ENCODE peak calls at places on chromosomes 5 and 9, in four cellular contexts. One of them, this sample, is unnamed. For H3K27me3, the result is how much of the 10 kb centered on the place peaks cover.

GRCh38 chr5:4348919-4349318 is 753.3 kb downstream of the IRX1 start:
- DNase-seq in CD8-positive, alpha-beta memory T cell: no peak
- DNase-seq in CD8-positive, alpha-beta T cell: no peak
- DNase-seq in brain microvascular endothelial cell: no peak
- DNase-seq in this sample: no peak

GRCh38 chr5:61674403-61674802 is 342.3 kb downstream of the ZSWIM6 start:
- DNase-seq in CD8-positive, alpha-beta memory T cell: no peak
- DNase-seq in CD8-positive, alpha-beta T cell: no peak
- DNase-seq in brain microvascular endothelial cell: no peak
- DNase-seq in this sample: no peak

GRCh38 chr9:136529516-136530471 is 16.1 kb downstream of the NOTCH1 start:
- DNase-seq in CD8-positive, alpha-beta memory T cell: no peak
- DNase-seq in CD8-positive, alpha-beta T cell: no peak
- DNase-seq in brain microvascular endothelial cell: no peak
- DNase-seq in this sample: no peak

GRCh38 chr5:134568761-134569725 is 43.6 kb downstream of the JADE2 start:
- DNase-seq in CD8-positive, alpha-beta memory T cell: no peak
- DNase-seq in CD8-positive, alpha-beta T cell: no peak
- DNase-seq in brain microvascular endothelial cell: no peak
- DNase-seq in this sample: peak

GRCh38 chr5:77924081-77924480 is 147.9 kb upstream of the TBCA start:
- DNase-seq in CD8-positive, alpha-beta memory T cell: no peak
- DNase-seq in CD8-positive, alpha-beta T cell: no peak
- DNase-seq in brain microvascular endothelial cell: no peak
- DNase-seq in this sample: no peak

GRCh38 chr5:126461838-126462237 is 38.6 kb downstream of the GRAMD2B start:
- DNase-seq in CD8-positive, alpha-beta memory T cell: no peak
- DNase-seq in CD8-positive, alpha-beta T cell: no peak
- DNase-seq in brain microvascular endothelial cell: no peak
- DNase-seq in this sample: no peak

GRCh38 chr5:110851357-110851756 is 112.5 kb downstream of the SLC25A46 start:
- DNase-seq in CD8-positive, alpha-beta memory T cell: no peak
- DNase-seq in CD8-positive, alpha-beta T cell: no peak
- DNase-seq in brain microvascular endothelial cell: peak
- DNase-seq in this sample: no peak

GRCh38 chr5:73831066-73831465 is 205.1 kb downstream of the ARHGEF28 start:
- DNase-seq in CD8-positive, alpha-beta memory T cell: no peak
- DNase-seq in CD8-positive, alpha-beta T cell: no peak
- DNase-seq in brain microvascular endothelial cell: no peak
- DNase-seq in this sample: no peak

GRCh38 chr5:179204572-179204971 is 140.7 kb downstream of the ADAMTS2 start:
- DNase-seq in CD8-positive, alpha-beta memory T cell: peak
- DNase-seq in CD8-positive, alpha-beta T cell: no peak
- DNase-seq in brain microvascular endothelial cell: no peak
- DNase-seq in this sample: no peak

GRCh38 chr5:73435640-73436534 is 12.7 kb downstream of the FOXD1 start:
- DNase-seq in CD8-positive, alpha-beta memory T cell: no peak
- DNase-seq in CD8-positive, alpha-beta T cell: no peak
- DNase-seq in brain microvascular endothelial cell: no peak
- DNase-seq in this sample: no peak

GRCh38 chr5:173643964-173644363 is 27.5 kb upstream of the BOD1 start:
- DNase-seq in CD8-positive, alpha-beta memory T cell: no peak
- DNase-seq in CD8-positive, alpha-beta T cell: no peak
- DNase-seq in brain microvascular endothelial cell: no peak
- DNase-seq in this sample: no peak

GRCh38 chr5:167339205-167339604 is 952.2 kb upstream of the WWC1 start:
- DNase-seq in CD8-positive, alpha-beta memory T cell: no peak
- DNase-seq in CD8-positive, alpha-beta T cell: no peak
- DNase-seq in brain microvascular endothelial cell: no peak
- DNase-seq in this sample: no peak

GRCh38 chr5:115109388-115109787 is 60.3 kb downstream of the TRIM36 start:
- DNase-seq in CD8-positive, alpha-beta memory T cell: no peak
- DNase-seq in CD8-positive, alpha-beta T cell: no peak
- DNase-seq in brain microvascular endothelial cell: no peak
- DNase-seq in this sample: no peak

GRCh38 chr9:16626577-16627130 is 243.8 kb downstream of the BNC2 start:
- DNase-seq in CD8-positive, alpha-beta memory T cell: no peak
- DNase-seq in CD8-positive, alpha-beta T cell: no peak
- DNase-seq in brain microvascular endothelial cell: peak
- DNase-seq in this sample: no peak

GRCh38 chr5:58629190-58630159 is 46.6 kb downstream of the RAB3C start:
- DNase-seq in CD8-positive, alpha-beta memory T cell: no peak
- DNase-seq in CD8-positive, alpha-beta T cell: no peak
- DNase-seq in brain microvascular endothelial cell: no peak
- DNase-seq in this sample: no peak

GRCh38 chr5:145587308-145588071 is 247.7 kb downstream of the PRELID2 start:
- DNase-seq in CD8-positive, alpha-beta memory T cell: no peak
- DNase-seq in CD8-positive, alpha-beta T cell: no peak
- DNase-seq in brain microvascular endothelial cell: peak
- DNase-seq in this sample: no peak

GRCh38 chr5:74971947-74972460 is 80.4 kb downstream of the GCNT4 start:
- DNase-seq in CD8-positive, alpha-beta memory T cell: no peak
- DNase-seq in CD8-positive, alpha-beta T cell: no peak
- DNase-seq in brain microvascular endothelial cell: no peak
- DNase-seq in this sample: no peak

GRCh38 chr9:28696960-28697359 is 1123.7 kb upstream of the C9orf72 start:
- DNase-seq in CD8-positive, alpha-beta memory T cell: no peak
- DNase-seq in CD8-positive, alpha-beta T cell: no peak
- DNase-seq in brain microvascular endothelial cell: no peak
- DNase-seq in this sample: no peak

DNA sequence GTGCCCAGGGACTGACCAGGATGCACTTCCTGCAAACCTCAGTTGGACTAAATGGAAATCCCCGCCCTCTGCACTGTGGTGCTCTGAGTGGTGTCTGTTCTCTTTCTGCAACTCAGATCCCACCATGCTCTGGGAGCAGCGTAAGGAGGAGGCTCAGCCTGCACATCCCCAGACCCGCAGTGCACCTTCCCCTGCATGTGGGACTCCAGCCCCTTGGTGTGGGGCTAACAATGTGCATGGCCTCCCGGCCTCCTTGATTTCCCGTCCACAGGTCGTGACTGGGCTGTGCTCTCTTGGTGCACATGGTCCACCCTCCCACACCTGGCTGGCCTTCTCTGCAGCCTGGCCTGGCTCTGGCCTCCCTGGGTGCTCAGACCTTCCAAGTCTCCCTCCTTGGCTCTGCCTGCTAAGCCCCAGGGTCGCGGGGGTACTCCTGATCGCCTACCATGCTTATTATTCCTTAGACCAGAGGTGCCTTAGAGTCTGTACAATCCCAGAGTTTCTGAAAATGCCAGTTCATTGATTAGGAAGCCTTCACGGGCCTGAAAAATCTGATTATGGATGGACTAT is 397.5 kb downstream of the IRX2 start:
- DNase-seq in CD8-positive, alpha-beta memory T cell: no peak
- DNase-seq in CD8-positive, alpha-beta T cell: no peak
- DNase-seq in brain microvascular endothelial cell: no peak
- DNase-seq in this sample: no peak
- H3K27me3 ChIP-seq in CD8-positive, alpha-beta memory T cell: under half
- H3K27me3 ChIP-seq in CD8-positive, alpha-beta T cell: under half
- H3K27me3 ChIP-seq in brain microvascular endothelial cell: under half
- H3K27me3 ChIP-seq in this sample: under half

GRCh38 chr9:86926130-86926529 is 21.2 kb downstream of the GAS1 start:
- DNase-seq in CD8-positive, alpha-beta memory T cell: no peak
- DNase-seq in CD8-positive, alpha-beta T cell: no peak
- DNase-seq in brain microvascular endothelial cell: no peak
- DNase-seq in this sample: no peak
- H3K4me3 ChIP-seq in CD8-positive, alpha-beta memory T cell: no peak
- H3K4me3 ChIP-seq in CD8-positive, alpha-beta T cell: no peak
- H3K4me3 ChIP-seq in brain microvascular endothelial cell: no peak
- H3K4me3 ChIP-seq in this sample: no peak

GRCh38 chr5:169097374-169097831 is 203.5 kb downstream of the SLIT3 start:
- DNase-seq in CD8-positive, alpha-beta memory T cell: no peak
- DNase-seq in CD8-positive, alpha-beta T cell: no peak
- DNase-seq in brain microvascular endothelial cell: no peak
- DNase-seq in this sample: no peak
- H3K27ac ChIP-seq in CD8-positive, alpha-beta memory T cell: no peak
- H3K27ac ChIP-seq in CD8-positive, alpha-beta T cell: no peak
- H3K27ac ChIP-seq in brain microvascular endothelial cell: no peak
- H3K27ac ChIP-seq in this sample: peak

DNA sequence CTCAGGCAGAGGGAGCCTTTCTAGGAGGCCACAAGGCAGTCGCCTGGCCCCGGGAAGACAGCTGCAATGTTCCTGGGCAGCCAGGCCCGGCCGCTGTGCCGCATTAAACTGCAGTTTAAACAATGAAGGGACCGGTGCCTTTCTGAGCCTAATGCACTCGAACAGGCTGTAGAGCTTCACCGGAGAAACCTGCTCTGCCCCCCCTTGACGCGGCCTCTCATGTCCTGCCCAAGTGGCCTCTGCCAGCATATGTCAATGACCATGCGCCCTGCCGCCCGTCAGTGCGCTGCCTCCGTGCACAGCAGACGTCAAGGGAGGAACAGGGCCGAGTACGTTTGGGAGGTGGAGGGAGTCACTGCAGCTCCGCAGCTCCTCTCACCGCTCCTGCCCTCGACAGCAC is 38.4 kb upstream of the BARHL1 start:
- DNase-seq in CD8-positive, alpha-beta memory T cell: no peak
- DNase-seq in CD8-positive, alpha-beta T cell: no peak
- DNase-seq in brain microvascular endothelial cell: no peak
- DNase-seq in this sample: no peak
- H3K27me3 ChIP-seq in CD8-positive, alpha-beta memory T cell: under half
- H3K27me3 ChIP-seq in CD8-positive, alpha-beta T cell: under half
- H3K27me3 ChIP-seq in brain microvascular endothelial cell: under half
- H3K27me3 ChIP-seq in this sample: under half

GRCh38 chr9:97906236-97906831 is 16.0 kb downstream of the TRMO start:
- DNase-seq in CD8-positive, alpha-beta memory T cell: peak
- DNase-seq in CD8-positive, alpha-beta T cell: peak
- DNase-seq in brain microvascular endothelial cell: no peak
- DNase-seq in this sample: peak

GRCh38 chr9:97907051-97907450 is 15.2 kb downstream of the TRMO start:
- DNase-seq in CD8-positive, alpha-beta memory T cell: peak
- DNase-seq in CD8-positive, alpha-beta T cell: no peak
- DNase-seq in brain microvascular endothelial cell: no peak
- DNase-seq in this sample: no peak

GRCh38 chr9:97904725-97905124 is 17.6 kb downstream of the TRMO start:
- DNase-seq in CD8-positive, alpha-beta memory T cell: peak
- DNase-seq in CD8-positive, alpha-beta T cell: peak
- DNase-seq in brain microvascular endothelial cell: no peak
- DNase-seq in this sample: no peak

GRCh38 chr9:97903168-97903567 is 19.1 kb downstream of the TRMO start:
- DNase-seq in CD8-positive, alpha-beta memory T cell: no peak
- DNase-seq in CD8-positive, alpha-beta T cell: no peak
- DNase-seq in brain microvascular endothelial cell: no peak
- DNase-seq in this sample: no peak

GRCh38 chr9:97905228-97905627 is 17.1 kb downstream of the TRMO start:
- DNase-seq in CD8-positive, alpha-beta memory T cell: peak
- DNase-seq in CD8-positive, alpha-beta T cell: peak
- DNase-seq in brain microvascular endothelial cell: no peak
- DNase-seq in this sample: no peak
- H3K4me3 ChIP-seq in CD8-positive, alpha-beta memory T cell: peak
- H3K4me3 ChIP-seq in CD8-positive, alpha-beta T cell: peak
- H3K4me3 ChIP-seq in brain microvascular endothelial cell: no peak
- H3K4me3 ChIP-seq in this sample: no peak

GRCh38 chr5:142627371-142628217 is 58.3 kb downstream of the FGF1 start:
- DNase-seq in CD8-positive, alpha-beta memory T cell: no peak
- DNase-seq in CD8-positive, alpha-beta T cell: no peak
- DNase-seq in brain microvascular endothelial cell: no peak
- DNase-seq in this sample: no peak

GRCh38 chr5:142621227-142621626 is 64.7 kb downstream of the FGF1 start:
- DNase-seq in CD8-positive, alpha-beta memory T cell: no peak
- DNase-seq in CD8-positive, alpha-beta T cell: no peak
- DNase-seq in brain microvascular endothelial cell: peak
- DNase-seq in this sample: no peak

GRCh38 chr5:142630927-142631539 is 54.9 kb downstream of the FGF1 start:
- DNase-seq in CD8-positive, alpha-beta memory T cell: no peak
- DNase-seq in CD8-positive, alpha-beta T cell: no peak
- DNase-seq in brain microvascular endothelial cell: no peak
- DNase-seq in this sample: no peak

GRCh38 chr5:142626056-142626455 is 59.8 kb downstream of the FGF1 start:
- DNase-seq in CD8-positive, alpha-beta memory T cell: no peak
- DNase-seq in CD8-positive, alpha-beta T cell: no peak
- DNase-seq in brain microvascular endothelial cell: no peak
- DNase-seq in this sample: no peak
- H3K27ac ChIP-seq in CD8-positive, alpha-beta memory T cell: no peak
- H3K27ac ChIP-seq in CD8-positive, alpha-beta T cell: no peak
- H3K27ac ChIP-seq in brain microvascular endothelial cell: no peak
- H3K27ac ChIP-seq in this sample: peak

GRCh38 chr9:114120192-114121014 is 21.3 kb upstream of the KIF12 start:
- DNase-seq in CD8-positive, alpha-beta memory T cell: no peak
- DNase-seq in CD8-positive, alpha-beta T cell: no peak
- DNase-seq in brain microvascular endothelial cell: no peak
- DNase-seq in this sample: no peak

GRCh38 chr9:114116061-114116747 is 17.1 kb upstream of the KIF12 start:
- DNase-seq in CD8-positive, alpha-beta memory T cell: no peak
- DNase-seq in CD8-positive, alpha-beta T cell: no peak
- DNase-seq in brain microvascular endothelial cell: no peak
- DNase-seq in this sample: no peak

GRCh38 chr9:114119242-114120191 is 20.4 kb upstream of the KIF12 start:
- DNase-seq in CD8-positive, alpha-beta memory T cell: no peak
- DNase-seq in CD8-positive, alpha-beta T cell: no peak
- DNase-seq in brain microvascular endothelial cell: no peak
- DNase-seq in this sample: no peak

GRCh38 chr9:114117614-114117995 is 18.5 kb upstream of the KIF12 start:
- DNase-seq in CD8-positive, alpha-beta memory T cell: no peak
- DNase-seq in CD8-positive, alpha-beta T cell: no peak
- DNase-seq in brain microvascular endothelial cell: no peak
- DNase-seq in this sample: no peak

DNA sequence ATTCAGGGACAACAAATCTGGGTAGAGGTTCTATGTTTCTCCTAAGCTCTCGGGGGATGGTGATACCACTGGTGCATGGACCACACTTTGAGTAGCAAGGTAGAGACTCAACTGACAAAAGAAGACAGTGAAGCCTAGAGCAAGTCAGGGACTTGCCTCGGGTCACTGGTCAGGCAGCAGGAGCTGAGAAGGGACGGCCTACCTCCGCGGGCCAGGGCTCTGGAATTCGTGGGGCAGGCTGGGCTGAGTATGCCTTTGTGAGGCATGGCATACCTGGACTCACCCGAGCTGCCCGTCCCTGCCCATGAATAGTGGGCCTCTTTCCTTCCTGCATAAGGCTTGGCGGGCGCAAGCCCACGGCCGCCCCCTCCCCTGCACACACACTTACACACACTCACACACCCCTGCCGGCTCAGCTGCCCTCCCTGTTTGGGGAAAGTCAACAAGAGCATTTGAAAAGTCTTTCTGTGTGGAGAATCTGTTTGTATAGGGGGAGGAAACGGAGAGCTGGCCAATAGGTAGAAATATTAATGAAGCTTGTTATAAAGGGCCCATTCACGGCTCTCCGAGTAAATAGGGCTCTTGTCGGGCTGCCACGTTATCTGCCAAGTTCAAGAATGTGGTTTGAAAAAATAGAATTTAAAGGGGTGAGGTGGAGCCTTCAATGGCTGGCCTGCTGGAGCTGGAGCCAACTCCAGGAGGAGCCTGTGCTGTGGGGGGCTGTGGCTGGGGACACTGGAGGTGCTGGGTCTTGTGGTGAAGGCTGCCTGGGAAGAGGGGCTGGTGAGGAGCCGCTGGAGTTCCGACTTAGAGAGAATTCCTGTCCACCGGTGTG is 19.1 kb upstream of the KIF12 start:
- DNase-seq in CD8-positive, alpha-beta memory T cell: no peak
- DNase-seq in CD8-positive, alpha-beta T cell: no peak
- DNase-seq in brain microvascular endothelial cell: no peak
- DNase-seq in this sample: no peak
- H3K27me3 ChIP-seq in CD8-positive, alpha-beta memory T cell: under half
- H3K27me3 ChIP-seq in CD8-positive, alpha-beta T cell: under half
- H3K27me3 ChIP-seq in brain microvascular endothelial cell: under half
- H3K27me3 ChIP-seq in this sample: under half